ENCODE peak calls at places on chromosomes 3 and 15, in ten cellular contexts. Q is PC-9, E is left ventricle myocardium inferior, R is brain microvascular endothelial cell, A is kidney, H is stomach, I is HFF-Myc, K is tibial artery, X is Peyer's patch, N is kidney epithelial cell. Y is an unnamed sample.

GRCh38 chr15:98000249-98001203 is 40.0 kb downstream of the ARRDC4 start:
- DNase-seq in Q (no peak), E (no peak), R (no peak), A (no peak), H (no peak), I (peak), K (no peak), X (no peak), N (peak), Y (peak)

GRCh38 chr3:196969660-196970546 is 1.3 kb upstream of the PIGZ start:
- DNase-seq in Q (peak), E (peak), R (no peak), A (peak), H (peak), I (no peak), K (no peak), X (peak), N (no peak), Y (peak)

GRCh38 chr15:57439128-57440030 is 63.1 kb downstream of the CGNL1 start:
- DNase-seq in Q (no peak), E (no peak), R (no peak), A (no peak), H (no peak), I (no peak), K (no peak), X (no peak), N (no peak), Y (no peak)

GRCh38 chr3:9623148-9623547 is 26.2 kb upstream of the MTMR14 start:
- DNase-seq in Q (no peak), E (no peak), R (peak), A (no peak), H (no peak), I (no peak), K (no peak), X (no peak), N (no peak), Y (no peak)

GRCh38 chr3:125322917-125323316 is 52.2 kb downstream of the ZNF148 start:
- DNase-seq in Q (no peak), E (no peak), R (no peak), A (no peak), H (no peak), I (no peak), K (no peak), X (no peak), N (no peak), Y (no peak)

GRCh38 chr3:65604863-65605526 is 433.7 kb downstream of the MAGI1 start:
- DNase-seq in Q (no peak), E (no peak), R (peak), A (no peak), H (no peak), I (peak), K (no peak), X (no peak), N (no peak), Y (peak)

GRCh38 chr3:71461098-71461497 is 122.4 kb downstream of the FOXP1 start:
- DNase-seq in Q (no peak), E (no peak), R (no peak), A (no peak), H (no peak), I (no peak), K (no peak), X (no peak), N (no peak), Y (no peak)

GRCh38 chr3:170077406-170077805 is 39.6 kb downstream of the GPR160 start:
- DNase-seq in Q (no peak), E (no peak), R (no peak), A (no peak), H (no peak), I (no peak), K (no peak), X (no peak), N (no peak), Y (no peak)

GRCh38 chr15:101795455-101795854 is 7.9 kb upstream of the OR4F6 start:
- DNase-seq in Q (no peak), E (no peak), R (peak), A (no peak), H (no peak), I (peak), K (no peak), X (no peak), N (no peak), Y (peak)

GRCh38 chr3:149828390-149828789 is 15.4 kb downstream of the RNF13 start:
- DNase-seq in Q (no peak), E (no peak), R (no peak), A (no peak), H (no peak), I (no peak), K (no peak), X (no peak), N (no peak), Y (no peak)

GRCh38 chr15:98547741-98548166 is 100.6 kb upstream of the IGF1R start:
- DNase-seq in Q (no peak), E (no peak), R (peak), A (peak), H (no peak), I (no peak), K (peak), X (no peak), N (no peak), Y (peak)

GRCh38 chr3:31567036-31567435 is 34.3 kb downstream of the STT3B start:
- DNase-seq in Q (no peak), E (no peak), R (no peak), A (no peak), H (no peak), I (no peak), K (no peak), X (peak), N (no peak), Y (no peak)

GRCh38 chr3:49461443-49462171 is 8.5 kb upstream of the DAG1 start:
- DNase-seq in Q (peak), E (no peak), R (peak), A (no peak), H (no peak), I (no peak), K (no peak), X (no peak), N (no peak), Y (peak)

GRCh38 chr15:91412529-91412928 is 312.5 kb downstream of the SV2B start:
- DNase-seq in Q (no peak), E (no peak), R (no peak), A (no peak), H (no peak), I (no peak), K (no peak), X (no peak), N (no peak), Y (peak)

GRCh38 chr3:56790016-56790950 is 11.5 kb downstream of the ARHGEF3 start:
- DNase-seq in Q (no peak), E (no peak), R (no peak), A (no peak), H (no peak), I (no peak), K (no peak), X (peak), N (no peak), Y (no peak)

GRCh38 chr3:40109641-40110490 is 199.6 kb upstream of the EIF1B start:
- DNase-seq in Q (no peak), E (no peak), R (no peak), A (no peak), H (no peak), I (no peak), K (no peak), X (no peak), N (no peak), Y (peak)

GRCh38 chr15:71387825-71388224 is 272.6 kb downstream of the THSD4 start:
- DNase-seq in Q (no peak), E (no peak), R (no peak), A (no peak), H (no peak), I (no peak), K (no peak), X (no peak), N (no peak), Y (no peak)

GRCh38 chr15:71385026-71385425 is 269.8 kb downstream of the THSD4 start:
- DNase-seq in Q (no peak), E (no peak), R (no peak), A (no peak), H (no peak), I (no peak), K (no peak), X (no peak), N (no peak), Y (no peak)

GRCh38 chr15:71385469-71385868 is 270.2 kb downstream of the THSD4 start:
- DNase-seq in Q (no peak), E (no peak), R (no peak), A (no peak), H (no peak), I (no peak), K (no peak), X (no peak), N (no peak), Y (no peak)

GRCh38 chr15:71386005-71386404 is 270.7 kb downstream of the THSD4 start:
- DNase-seq in Q (no peak), E (no peak), R (no peak), A (no peak), H (no peak), I (no peak), K (no peak), X (no peak), N (no peak), Y (no peak)

GRCh38 chr15:71386448-71387236 is 271.4 kb downstream of the THSD4 start:
- DNase-seq in Q (no peak), E (no peak), R (no peak), A (no peak), H (no peak), I (no peak), K (no peak), X (no peak), N (no peak), Y (no peak)
- TF ChIP-seq CTCF in Q (peak), E (peak), R (peak), A (peak), H (peak), I (no peak), K (peak), X (no peak), N (peak), Y (no peak)

GRCh38 chr3:115239717-115240116 is 92.6 kb upstream of the ZBTB20 start:
- DNase-seq in Q (peak), E (peak), R (peak), A (peak), H (no peak), I (peak), K (peak), X (no peak), N (peak), Y (peak)
- H3K4me3 ChIP-seq in Q (no peak), E (no peak), R (no peak), A (no peak), H (no peak), I (no peak), K (no peak), X (no peak), N (no peak), Y (no peak)

GRCh38 chr3:52374173-52374572 is 58.1 kb downstream of the DNAH1 start:
- DNase-seq in Q (no peak), E (no peak), R (no peak), A (no peak), H (no peak), I (no peak), K (no peak), X (no peak), N (no peak), Y (no peak)
- TF ChIP-seq CTCF in Q (no peak), E (no peak), R (peak), A (no peak), H (no peak), I (no peak), K (no peak), X (no peak), N (no peak), Y (no peak)

GRCh38 chr3:44236485-44236908 is 5.2 kb upstream of the TOPAZ1 start:
- DNase-seq in Q (no peak), E (no peak), R (no peak), A (no peak), H (no peak), I (no peak), K (no peak), X (no peak), N (no peak), Y (no peak)

GRCh38 chr3:44237665-44238064 is 4.0 kb upstream of the TOPAZ1 start:
- DNase-seq in Q (no peak), E (no peak), R (no peak), A (no peak), H (no peak), I (no peak), K (no peak), X (no peak), N (no peak), Y (no peak)

GRCh38 chr3:44237161-44237560 is 4.5 kb upstream of the TOPAZ1 start:
- DNase-seq in Q (no peak), E (no peak), R (no peak), A (no peak), H (no peak), I (no peak), K (no peak), X (no peak), N (no peak), Y (no peak)

GRCh38 chr3:44234674-44235268 is 6.9 kb upstream of the TOPAZ1 start:
- DNase-seq in Q (no peak), E (no peak), R (no peak), A (no peak), H (no peak), I (no peak), K (no peak), X (no peak), N (no peak), Y (no peak)

GRCh38 chr3:44235604-44236484 is 5.8 kb upstream of the TOPAZ1 start:
- DNase-seq in Q (peak), E (peak), R (peak), A (peak), H (peak), I (peak), K (peak), X (peak), N (peak), Y (peak)
- H3K4me3 ChIP-seq in Q (no peak), E (peak), R (no peak), A (peak), H (peak), I (no peak), K (no peak), X (no peak), N (no peak), Y (no peak)

DNA sequence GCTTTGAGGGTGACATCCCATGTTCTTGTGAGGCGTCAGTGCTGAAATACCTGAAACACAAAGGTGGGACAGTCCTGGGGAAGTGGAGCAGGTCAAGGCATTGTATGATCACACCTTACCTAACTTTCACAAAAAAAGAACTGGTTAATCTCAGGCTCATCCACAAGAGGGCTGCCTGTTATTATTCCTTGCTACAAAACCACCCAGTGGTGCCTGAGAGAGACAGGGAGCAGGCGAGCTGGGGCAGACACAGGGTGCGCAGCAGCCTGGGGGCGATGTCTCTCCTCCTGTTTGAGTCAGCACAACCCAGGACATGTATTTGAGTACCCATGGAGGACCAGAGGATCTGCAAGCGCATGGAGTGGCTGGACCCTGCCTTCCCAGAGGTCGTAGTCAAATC is 316.8 kb upstream of the ATP10A start:
- DNase-seq in Q (no peak), E (peak), R (no peak), A (no peak), H (no peak), I (no peak), K (no peak), X (no peak), N (no peak), Y (no peak)
- TF ChIP-seq CTCF in Q (no peak), E (peak), R (no peak), A (peak), H (peak), I (no peak), K (no peak), X (no peak), N (no peak), Y (no peak)

DNA sequence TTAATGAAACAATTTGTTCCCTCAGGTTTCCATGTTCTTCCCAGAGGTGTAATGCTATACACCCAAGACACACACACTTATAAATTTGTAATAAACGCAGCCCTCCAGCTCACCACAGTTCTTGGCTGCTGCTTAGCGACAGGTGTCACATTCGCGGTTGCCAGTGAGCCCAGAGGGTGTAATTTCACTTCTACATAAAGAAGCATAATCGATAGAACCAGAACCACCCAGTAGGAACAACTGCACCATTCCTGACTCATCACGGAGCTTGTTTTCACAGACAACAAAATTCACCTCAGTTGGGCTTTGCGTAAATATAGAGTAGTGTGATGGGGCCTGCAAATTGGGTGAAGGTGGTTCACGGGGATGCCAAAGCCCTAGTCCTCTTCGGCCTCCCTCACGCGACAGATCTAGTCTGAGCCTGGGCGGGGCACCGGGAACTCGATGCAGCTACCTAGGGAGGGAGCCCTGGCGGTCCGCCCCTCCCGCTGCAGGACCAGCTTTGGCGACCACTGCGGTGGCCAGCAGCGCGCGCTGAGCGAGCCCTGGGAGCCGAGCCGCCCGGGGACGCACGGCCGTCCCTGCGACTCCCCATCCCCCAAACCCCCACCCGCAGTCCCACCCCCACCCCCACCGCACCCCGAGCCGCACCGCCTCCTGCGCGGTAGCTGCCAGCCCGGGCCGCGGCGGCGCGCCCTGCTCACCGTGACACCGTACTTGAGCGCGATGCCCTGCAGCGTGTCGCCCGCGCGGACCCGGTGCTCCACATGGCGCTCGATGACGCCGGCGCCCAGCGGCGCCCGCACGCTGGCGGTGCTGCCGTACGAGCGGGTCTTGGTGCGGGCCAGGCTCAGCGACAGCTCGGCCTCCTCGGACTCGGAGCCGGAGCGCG is 563 bp downstream of the LYSMD2 start:
- DNase-seq in Q (peak), E (peak), R (no peak), A (peak), H (peak), I (no peak), K (peak), X (peak), N (no peak), Y (no peak)
- H3K4me3 ChIP-seq in Q (peak), E (peak), R (peak), A (peak), H (peak), I (peak), K (peak), X (peak), N (peak), Y (peak)

GRCh38 chr3:142888484-142889262 is at the start of gene PCOLCE2:
- DNase-seq in Q (peak), E (peak), R (no peak), A (peak), H (no peak), I (no peak), K (peak), X (no peak), N (no peak), Y (peak)
- TF ChIP-seq CTCF in Q (no peak), E (no peak), R (no peak), A (no peak), H (no peak), I (no peak), K (no peak), X (no peak), N (no peak), Y (no peak)

GRCh38 chr15:40409366-40409765 is 3.8 kb downstream of the IVD start:
- DNase-seq in Q (no peak), E (no peak), R (no peak), A (no peak), H (no peak), I (no peak), K (no peak), X (no peak), N (no peak), Y (no peak)

GRCh38 chr15:40410476-40410875 is 4.9 kb downstream of the IVD start:
- DNase-seq in Q (no peak), E (no peak), R (no peak), A (no peak), H (no peak), I (no peak), K (no peak), X (no peak), N (no peak), Y (no peak)

GRCh38 chr15:40407343-40407990 is 1.9 kb downstream of the IVD start:
- DNase-seq in Q (no peak), E (no peak), R (no peak), A (no peak), H (no peak), I (no peak), K (no peak), X (no peak), N (no peak), Y (no peak)

GRCh38 chr15:40405501-40406381 is at the start of gene IVD:
- DNase-seq in Q (peak), E (peak), R (peak), A (peak), H (peak), I (peak), K (peak), X (peak), N (peak), Y (peak)
- H3K4me3 ChIP-seq in Q (peak), E (peak), R (peak), A (peak), H (peak), I (peak), K (peak), X (peak), N (peak), Y (peak)

GRCh38 chr15:58762731-58763130 is 8.4 kb upstream of the MINDY2 start:
- DNase-seq in Q (no peak), E (no peak), R (no peak), A (no peak), H (no peak), I (no peak), K (no peak), X (no peak), N (no peak), Y (no peak)

GRCh38 chr15:58758141-58758540 is 8.6 kb upstream of the ADAM10 start:
- DNase-seq in Q (no peak), E (no peak), R (no peak), A (no peak), H (no peak), I (no peak), K (no peak), X (no peak), N (no peak), Y (peak)

GRCh38 chr15:58760385-58761009 is 10.6 kb upstream of the MINDY2 start:
- DNase-seq in Q (no peak), E (no peak), R (no peak), A (no peak), H (no peak), I (no peak), K (no peak), X (no peak), N (no peak), Y (no peak)

GRCh38 chr15:58762285-58762684 is 8.8 kb upstream of the MINDY2 start:
- DNase-seq in Q (no peak), E (no peak), R (no peak), A (no peak), H (no peak), I (no peak), K (no peak), X (no peak), N (no peak), Y (no peak)

GRCh38 chr15:58761010-58761388 is 10.1 kb upstream of the MINDY2 start:
- DNase-seq in Q (no peak), E (no peak), R (no peak), A (no peak), H (no peak), I (no peak), K (no peak), X (no peak), N (no peak), Y (no peak)
- TF ChIP-seq CTCF in Q (no peak), E (no peak), R (peak), A (no peak), H (no peak), I (no peak), K (no peak), X (no peak), N (no peak), Y (no peak)

DNA sequence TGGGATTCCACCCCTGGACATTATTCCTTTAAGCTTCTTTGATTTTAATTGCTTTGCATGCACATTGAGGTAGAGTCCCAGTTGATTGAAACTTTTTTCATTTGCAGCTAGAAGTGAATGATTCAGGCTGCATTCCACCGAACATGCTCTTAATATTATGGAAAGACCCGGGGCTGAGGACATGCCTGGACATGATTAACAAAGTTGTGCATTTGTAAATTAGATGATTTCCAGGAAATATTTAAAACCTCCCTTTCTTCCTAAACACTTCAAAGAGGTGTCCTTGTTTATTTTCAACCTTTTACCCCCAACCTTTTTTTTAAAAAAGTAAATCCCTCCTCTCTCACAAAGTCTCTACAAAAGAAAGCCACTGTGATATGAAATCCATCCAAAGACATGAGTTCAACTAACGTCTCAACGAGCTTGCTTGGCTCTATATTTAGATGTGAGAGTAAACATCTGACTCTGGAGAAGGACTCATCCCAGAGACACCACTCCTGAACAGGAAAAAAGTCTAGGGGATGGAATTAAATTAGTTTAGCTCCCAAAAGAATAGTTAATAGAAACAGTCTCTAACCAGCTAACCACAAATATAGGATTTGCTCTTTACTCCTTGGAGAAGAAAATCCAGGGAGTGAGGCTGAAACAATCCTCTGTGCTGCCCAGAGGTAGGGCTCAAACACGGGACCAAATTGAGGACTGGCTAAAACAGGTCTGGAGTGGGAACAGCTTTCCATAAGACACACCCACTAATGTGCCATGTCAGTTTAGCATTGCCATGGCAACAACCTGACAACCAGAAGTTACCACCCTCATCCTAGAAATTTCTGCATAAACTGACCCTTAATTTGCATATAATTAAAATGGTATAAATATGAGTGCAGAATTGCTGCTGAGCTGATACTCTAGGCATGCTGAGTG is 83.1 kb downstream of the XXYLT1 start:
- DNase-seq in Q (no peak), E (no peak), R (no peak), A (no peak), H (no peak), I (peak), K (no peak), X (no peak), N (no peak), Y (peak)
- H3K4me3 ChIP-seq in Q (no peak), E (no peak), R (no peak), A (no peak), H (no peak), I (no peak), K (no peak), X (no peak), N (no peak), Y (no peak)

Y was measured in fibroblast of the aortic adventitia.